ENCODE peak calls at places on chromosomes 2 and 18, in four cellular contexts. G, M, P and R are unnamed samples.

GRCh38 chr2:99881901-99882591 is 260.3 kb downstream of the AFF3 start:
- DNase-seq in P (no peak), G (no peak), M (peak), R (peak)

GRCh38 chr18:40414155-40414754 is 1540.8 kb upstream of the PIK3C3 start:
- DNase-seq in G (no peak), M (peak), P (no peak), R (no peak)

GRCh38 chr2:35989040-35989439 is 366.5 kb upstream of the CRIM1 start:
- DNase-seq in M (no peak), P (no peak), G (no peak), R (no peak)

GRCh38 chr2:29544031-29544430 is 377.4 kb downstream of the ALK start:
- DNase-seq in P (no peak), G (no peak), M (no peak), R (no peak)

GRCh38 chr2:230901006-230901405 is 24.0 kb downstream of the GPR55 start:
- DNase-seq in P (peak), G (no peak), M (no peak), R (no peak)

GRCh38 chr2:20597868-20598183 is 53.1 kb downstream of the HS1BP3 start:
- DNase-seq in G (peak), P (peak), M (no peak), R (no peak)

GRCh38 chr2:236633219-236633570 is 63.6 kb downstream of the ACKR3 start:
- DNase-seq in G (no peak), P (peak), M (no peak), R (no peak)

GRCh38 chr2:176018708-176019107 is 16.6 kb upstream of the LNPK start:
- DNase-seq in G (no peak), M (no peak), P (no peak), R (no peak)

GRCh38 chr2:239204876-239205468 is 195.8 kb downstream of the HDAC4 start:
- DNase-seq in P (no peak), M (no peak), G (no peak), R (no peak)

GRCh38 chr2:233384811-233385488 is 30.7 kb downstream of the DGKD start:
- DNase-seq in M (no peak), G (no peak), P (no peak), R (peak)

GRCh38 chr2:160561551-160562280 is 68.1 kb upstream of the RBMS1 start:
- DNase-seq in P (no peak), G (no peak), M (no peak), R (peak)

GRCh38 chr18:23732439-23732838 is 43.2 kb downstream of the LAMA3 start:
- DNase-seq in M (no peak), G (no peak), P (no peak), R (no peak)

GRCh38 chr2:8578335-8579244 is 103.3 kb upstream of the ID2 start:
- DNase-seq in G (no peak), M (no peak), P (no peak), R (no peak)

GRCh38 chr2:172101707-172102158 is 967 bp downstream of the DLX2 start:
- DNase-seq in G (no peak), P (peak), M (no peak), R (no peak)

GRCh38 chr2:29841386-29842004 is 79.9 kb downstream of the ALK start:
- DNase-seq in P (no peak), M (peak), G (no peak), R (peak)

GRCh38 chr2:233395687-233396086 is 41.4 kb downstream of the DGKD start:
- DNase-seq in G (no peak), P (no peak), M (no peak), R (no peak)

GRCh38 chr2:233130481-233130970 is 70.4 kb downstream of the INPP5D start:
- DNase-seq in P (no peak), M (no peak), G (no peak), R (no peak)

GRCh38 chr2:231604101-231604684 is 11.5 kb downstream of the TEX44 start:
- DNase-seq in G (peak), M (peak), P (peak), R (no peak)

GRCh38 chr2:20429528-20429927 is 17.3 kb upstream of the RHOB start:
- DNase-seq in M (no peak), G (peak), P (no peak), R (peak)

GRCh38 chr2:50346104-50346503 is 685.8 kb downstream of the NRXN1 start:
- DNase-seq in M (no peak), G (no peak), P (no peak), R (no peak)

GRCh38 chr2:105496271-105496670 is 97.4 kb upstream of the FHL2 start:
- DNase-seq in P (no peak), M (no peak), G (peak), R (peak)

GRCh38 chr2:202113571-202114142 is 40.6 kb downstream of the KIAA2012 start:
- DNase-seq in P (no peak), M (peak), G (no peak), R (peak)

GRCh38 chr2:173891315-173892037 is 73.7 kb downstream of the SP3 start:
- DNase-seq in G (no peak), M (no peak), P (no peak), R (no peak)

GRCh38 chr2:24054366-24055010 is 4.9 kb downstream of the FKBP1B start:
- DNase-seq in M (no peak), G (no peak), P (no peak), R (no peak)

GRCh38 chr2:145228506-145228905 is 708.6 kb upstream of the ZEB2 start:
- DNase-seq in P (peak), G (peak), M (no peak), R (peak)

GRCh38 chr2:218569661-218570500 is 1.2 kb downstream of the CNOT9 start:
- DNase-seq in P (no peak), M (no peak), G (no peak), R (peak)

GRCh38 chr2:101533611-101534601 is 59.0 kb upstream of the RFX8 start:
- DNase-seq in M (peak), P (no peak), G (no peak), R (no peak)

GRCh38 chr2:199463000-199463692 is 5.4 kb upstream of the SATB2 start:
- DNase-seq in G (peak), P (peak), M (no peak), R (peak)

GRCh38 chr2:142179686-142180085 is 48.9 kb upstream of the LRP1B start:
- DNase-seq in P (no peak), M (no peak), G (no peak), R (no peak)

GRCh38 chr2:239543696-239544095 is 142.9 kb upstream of the HDAC4 start:
- DNase-seq in G (no peak), M (no peak), P (no peak), R (no peak)

GRCh38 chr18:5152335-5153020 is 44.6 kb downstream of the AKAIN1 start:
- DNase-seq in M (no peak), P (no peak), G (no peak), R (no peak)